ENCODE peak calls at places on chromosome 11, in seven cellular contexts. C is tibial artery, Z is MM.1S, N is body of pancreas, H is cardiac muscle cell, P is left ventricle myocardium inferior, O is lower lobe of right lung. E is an unnamed sample. For H3K9me3, the result is how much of the 10 kb centered on the place peaks cover.

GRCh38 chr11:126607374-126607773 is 251.9 kb downstream of the ST3GAL4 start:
- DNase-seq in C (no peak), Z (peak), N (peak), H (peak), P (no peak), O (no peak), E (peak)

GRCh38 chr11:74018331-74019005 is 9.6 kb upstream of the UCP3 start:
- DNase-seq in C (peak), Z (no peak), N (peak), H (peak), P (peak), O (peak), E (peak)

GRCh38 chr11:35165416-35166368 is 26.7 kb downstream of the CD44 start:
- DNase-seq in C (peak), Z (peak), N (no peak), H (no peak), P (no peak), O (no peak), E (no peak)

GRCh38 chr11:15006139-15006759 is 34.1 kb upstream of the CALCA start:
- DNase-seq in C (no peak), Z (peak), N (no peak), H (peak), P (no peak), O (no peak), E (no peak)

GRCh38 chr11:95596011-95596489 is 193.5 kb downstream of the FAM76B start:
- DNase-seq in C (no peak), Z (no peak), N (no peak), H (peak), P (no peak), O (no peak), E (no peak)

GRCh38 chr11:114321621-114322257 is 25.5 kb downstream of the NNMT start:
- DNase-seq in C (peak), Z (no peak), N (peak), H (no peak), P (peak), O (no peak), E (no peak)

GRCh38 chr11:45165806-45166603 is 19.6 kb downstream of the PRDM11 start:
- DNase-seq in C (no peak), Z (no peak), N (no peak), H (no peak), P (no peak), O (no peak), E (no peak)

GRCh38 chr11:90753546-90753945 is 530.7 kb upstream of the CHORDC1 start:
- DNase-seq in C (no peak), Z (no peak), N (no peak), H (no peak), P (no peak), O (no peak), E (no peak)

GRCh38 chr11:125552927-125553326 is 16.4 kb upstream of the EI24 start:
- DNase-seq in C (no peak), Z (no peak), N (no peak), H (no peak), P (no peak), O (no peak), E (no peak)
- H3K9me3 ChIP-seq in C (under half), Z (under half), N (under half), H (under half), P (under half), O (under half), E (under half)

GRCh38 chr11:3356858-3357257 is 22.1 kb downstream of the ZNF195 start:
- DNase-seq in C (no peak), Z (no peak), N (no peak), H (no peak), P (no peak), O (no peak), E (no peak)
- H3K9me3 ChIP-seq in C (half or more), Z (under half), N (under half), H (under half), P (half or more), O (half or more), E (half or more)

GRCh38 chr11:40998888-40999287 is 460.6 kb downstream of the LRRC4C start:
- DNase-seq in C (no peak), Z (no peak), N (no peak), H (no peak), P (no peak), O (no peak), E (no peak)
- H3K9me3 ChIP-seq in C (under half), Z (under half), N (under half), H (under half), P (under half), O (under half), E (under half)

GRCh38 chr11:85787168-85787567 is 23.8 kb downstream of the SYTL2 start:
- DNase-seq in C (no peak), Z (no peak), N (no peak), H (no peak), P (no peak), O (no peak), E (no peak)
- H3K9me3 ChIP-seq in C (under half), Z (under half), N (under half), H (under half), P (under half), O (under half), E (under half)

DNA sequence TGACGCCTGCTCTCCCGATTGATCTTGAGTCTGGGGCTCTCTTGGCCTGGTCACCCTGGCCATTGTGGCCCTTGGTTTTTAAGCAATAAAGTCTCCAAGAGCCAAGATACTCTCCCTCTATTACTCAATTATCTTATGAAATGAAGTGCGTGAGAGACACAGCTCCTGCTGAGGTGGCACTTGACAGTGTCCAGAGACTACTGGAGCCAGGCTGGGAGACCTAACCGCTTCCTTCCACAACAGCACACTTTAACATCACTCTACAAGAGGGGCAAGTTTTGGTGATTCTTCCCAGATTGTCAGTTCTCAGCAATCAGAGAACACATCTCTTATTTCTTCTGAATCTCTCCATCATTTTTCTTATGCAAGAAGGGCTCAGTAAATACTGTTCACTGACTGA is 968.2 kb downstream of the OPCML start:
- DNase-seq in C (no peak), Z (no peak), N (no peak), H (peak), P (no peak), O (no peak), E (no peak)
- H3K9me3 ChIP-seq in C (under half), Z (under half), N (under half), H (under half), P (under half), O (under half), E (under half)

GRCh38 chr11:72943664-72944063 is 129.5 kb downstream of the ATG16L2 start:
- DNase-seq in C (no peak), Z (no peak), N (no peak), H (no peak), P (no peak), O (no peak), E (no peak)
- H3K9me3 ChIP-seq in C (under half), Z (under half), N (under half), H (under half), P (under half), O (under half), E (under half)

GRCh38 chr11:98061858-98062257 is 958.9 kb upstream of the CNTN5 start:
- DNase-seq in C (no peak), Z (no peak), N (no peak), H (no peak), P (no peak), O (no peak), E (no peak)

GRCh38 chr11:98062714-98063113 is 958.0 kb upstream of the CNTN5 start:
- DNase-seq in C (no peak), Z (no peak), N (no peak), H (no peak), P (no peak), O (no peak), E (no peak)

GRCh38 chr11:98056945-98057344 is 963.8 kb upstream of the CNTN5 start:
- DNase-seq in C (no peak), Z (no peak), N (no peak), H (no peak), P (no peak), O (no peak), E (no peak)

GRCh38 chr11:98059488-98059887 is 961.3 kb upstream of the CNTN5 start:
- DNase-seq in C (no peak), Z (no peak), N (no peak), H (no peak), P (no peak), O (no peak), E (no peak)

DNA sequence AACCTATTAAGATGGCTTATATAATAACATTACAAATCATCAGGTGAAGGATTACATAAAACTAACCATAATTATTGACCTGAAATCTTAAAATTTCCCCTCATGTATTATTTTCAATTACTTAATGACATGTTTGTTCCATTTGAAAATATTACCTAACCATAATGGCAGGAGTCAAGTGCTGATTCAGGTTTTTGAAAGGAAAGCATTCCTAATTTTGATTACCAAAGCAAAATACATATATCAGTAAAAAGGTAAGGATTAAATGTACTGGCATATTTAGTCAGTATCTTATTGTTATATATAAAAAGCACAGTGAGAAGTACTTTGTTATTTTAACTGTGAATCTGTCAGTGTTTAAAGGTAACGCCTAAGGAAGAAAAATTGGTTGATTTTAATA is 960.0 kb upstream of the CNTN5 start:
- DNase-seq in C (no peak), Z (no peak), N (no peak), H (no peak), P (no peak), O (no peak), E (no peak)
- H3K9me3 ChIP-seq in C (under half), Z (under half), N (under half), H (under half), P (under half), O (under half), E (under half)

GRCh38 chr11:65862191-65862735 is 2.0 kb downstream of the MUS81 start:
- DNase-seq in C (peak), Z (no peak), N (no peak), H (no peak), P (no peak), O (peak), E (no peak)
- H3K9me3 ChIP-seq in C (under half), Z (under half), N (under half), H (under half), P (under half), O (under half), E (under half)

DNA sequence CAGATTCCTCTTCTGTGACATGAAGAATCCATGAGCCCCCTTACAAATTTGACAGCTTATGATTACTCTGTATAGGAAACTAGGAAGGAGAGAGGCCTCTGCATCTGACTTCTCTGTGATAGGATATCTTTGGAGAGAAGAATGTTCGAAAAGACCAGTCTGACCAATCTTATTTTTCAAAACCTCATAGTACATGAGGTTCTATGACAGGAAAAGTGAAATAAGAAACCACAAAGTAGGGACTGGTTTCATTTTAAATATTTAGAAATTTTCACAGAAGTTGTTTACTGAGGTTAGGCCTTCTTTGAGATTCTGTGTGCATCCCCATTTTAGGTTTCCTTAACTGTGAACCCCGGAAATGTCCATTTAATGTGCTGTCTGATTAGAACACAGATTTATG is 2.1 kb upstream of the OR4X1 start:
- DNase-seq in C (no peak), Z (no peak), N (no peak), H (no peak), P (no peak), O (no peak), E (no peak)
- H3K9me3 ChIP-seq in C (under half), Z (under half), N (under half), H (under half), P (under half), O (under half), E (under half)

GRCh38 chr11:23767576-23767975 is 729.3 kb upstream of the LUZP2 start:
- DNase-seq in C (no peak), Z (no peak), N (no peak), H (no peak), P (no peak), O (no peak), E (no peak)
- H3K9me3 ChIP-seq in C (under half), Z (under half), N (under half), H (under half), P (under half), O (under half), E (under half)